ENCODE peak calls at places on chromosomes 16 and 17, in nine cellular contexts. V is ascending aorta; M is CD4-positive, alpha-beta memory T cell; T is mesendoderm; A is Caco-2; F is left lung; L is heart left ventricle; O is uterus; Q is mammary epithelial cell. W is an unnamed sample. For H3K4me1, the result is how much of the 10 kb centered on the place peaks cover.

GRCh38 chr16:66905633-66906539 is 12.8 kb downstream of the CDH16 start:
- DNase-seq in T (peak), M (peak), A (peak), L (peak), F (no peak), V (no peak), Q (peak), O (no peak), W (peak)

GRCh38 chr17:37406635-37407455 is at the start of the genes ACACA and TADA2A:
- DNase-seq in V (peak), F (peak), Q (peak), O (peak), L (peak), A (peak), T (peak), M (peak), W (peak)

GRCh38 chr17:70290770-70291169 is 121.4 kb downstream of the KCNJ2 start:
- DNase-seq in Q (no peak), V (no peak), L (no peak), M (no peak), F (no peak), T (no peak), A (no peak), O (no peak), W (no peak)

GRCh38 chr17:9672691-9673090 is 27.4 kb downstream of the USP43 start:
- DNase-seq in F (no peak), M (no peak), V (no peak), T (no peak), A (peak), L (no peak), Q (no peak), O (no peak), W (no peak)

GRCh38 chr16:29708917-29709600 is 30.1 kb downstream of the QPRT start:
- DNase-seq in Q (no peak), O (no peak), L (no peak), T (peak), A (no peak), V (no peak), F (no peak), M (no peak), W (no peak)

GRCh38 chr17:60902399-60902798 is 224.7 kb downstream of the BCAS3 start:
- DNase-seq in T (no peak), O (no peak), Q (no peak), L (no peak), F (no peak), M (no peak), A (no peak), V (no peak), W (no peak)

GRCh38 chr16:30793508-30794069 is 6.6 kb upstream of the ZNF629 start:
- DNase-seq in O (no peak), L (no peak), V (no peak), M (no peak), A (no peak), F (no peak), Q (no peak), T (no peak), W (no peak)

GRCh38 chr17:50337956-50338355 is 8.0 kb upstream of the XYLT2 start:
- DNase-seq in Q (no peak), V (no peak), O (no peak), A (peak), F (no peak), M (no peak), T (no peak), L (no peak), W (no peak)

GRCh38 chr17:57751348-57751970 is 6.4 kb upstream of the CCDC182 start:
- DNase-seq in T (no peak), A (no peak), O (no peak), Q (no peak), M (no peak), V (no peak), F (no peak), L (no peak), W (no peak)

GRCh38 chr16:70750893-70751467 is 50.0 kb downstream of the VAC14 start:
- DNase-seq in L (peak), V (no peak), Q (no peak), O (peak), T (no peak), F (peak), M (no peak), A (no peak), W (peak)

GRCh38 chr16:4700380-4700996 is 7.1 kb downstream of the NUDT16L1 start:
- DNase-seq in L (no peak), O (no peak), M (peak), A (no peak), V (no peak), F (peak), Q (peak), T (no peak), W (no peak)

GRCh38 chr16:68065716-68066305 is 19.4 kb upstream of the NFATC3 start:
- DNase-seq in T (no peak), F (no peak), V (no peak), M (no peak), L (no peak), A (no peak), Q (no peak), O (no peak), W (no peak)

GRCh38 chr17:76278952-76279741 is 14.0 kb downstream of the UBALD2 start:
- DNase-seq in V (peak), M (peak), Q (peak), T (peak), F (peak), L (peak), O (peak), A (peak), W (peak)

GRCh38 chr17:3935140-3935542 is 18.9 kb upstream of the P2RX1 start:
- DNase-seq in O (no peak), V (no peak), L (peak), Q (peak), M (no peak), A (peak), T (peak), F (peak), W (peak)

GRCh38 chr17:68197997-68198930 is 49.6 kb upstream of the AMZ2 start:
- DNase-seq in T (peak), Q (no peak), L (no peak), O (no peak), M (no peak), V (no peak), A (peak), F (no peak), W (no peak)

GRCh38 chr17:50123649-50124349 is 6.2 kb downstream of the SAMD14 start:
- DNase-seq in V (no peak), A (peak), T (peak), M (no peak), O (no peak), Q (no peak), F (peak), L (no peak), W (no peak)

GRCh38 chr17:72651988-72652387 is 440.5 kb downstream of the SLC39A11 start:
- DNase-seq in A (no peak), L (no peak), T (no peak), V (no peak), Q (no peak), O (no peak), F (no peak), M (no peak), W (no peak)

GRCh38 chr17:6110592-6110991 is 40.4 kb downstream of the WSCD1 start:
- DNase-seq in M (no peak), A (no peak), V (no peak), L (no peak), T (no peak), Q (peak), F (no peak), O (no peak), W (no peak)

GRCh38 chr17:16258916-16259315 is 41.9 kb downstream of the PIGL start:
- DNase-seq in Q (no peak), L (no peak), V (no peak), O (no peak), T (no peak), F (no peak), A (no peak), M (no peak), W (no peak)

GRCh38 chr16:1057252-1057932 is 15.2 kb upstream of the SSTR5 start:
- DNase-seq in Q (no peak), T (peak), M (peak), V (no peak), O (no peak), A (no peak), F (no peak), L (no peak), W (no peak)

GRCh38 chr16:19291459-19291858 is 5.9 kb downstream of the CLEC19A start:
- DNase-seq in M (no peak), L (no peak), T (peak), A (no peak), O (no peak), Q (peak), F (no peak), V (no peak), W (no peak)

GRCh38 chr17:38403491-38403890 is 24.8 kb upstream of the ARHGAP23 start:
- DNase-seq in L (no peak), M (no peak), A (no peak), T (peak), F (no peak), O (no peak), Q (no peak), V (no peak), W (no peak)

GRCh38 chr17:77378318-77379064 is 237.7 kb downstream of the SEC14L1 start:
- DNase-seq in Q (no peak), A (no peak), F (no peak), V (no peak), T (no peak), L (no peak), O (no peak), M (no peak), W (no peak)

GRCh38 chr16:80231888-80232287 is 308.9 kb upstream of the DYNLRB2 start:
- DNase-seq in T (no peak), V (no peak), A (no peak), F (no peak), L (no peak), Q (peak), M (no peak), O (no peak), W (no peak)

GRCh38 chr16:66894948-66895696 is 14.8 kb downstream of the PDP2 start:
- DNase-seq in T (peak), L (peak), M (peak), Q (peak), V (no peak), A (peak), O (peak), F (peak), W (peak)

GRCh38 chr17:42408076-42408475 is 15.0 kb downstream of the CAVIN1 start:
- DNase-seq in T (no peak), V (no peak), M (no peak), F (no peak), O (no peak), A (no peak), L (peak), Q (no peak), W (peak)

GRCh38 chr17:72022328-72022727 is 98.5 kb upstream of the SOX9 start:
- DNase-seq in A (no peak), M (no peak), T (no peak), O (no peak), V (no peak), Q (no peak), L (no peak), F (no peak), W (no peak)

GRCh38 chr16:9364721-9365693 is 273.6 kb downstream of the HAPSTR1 start:
- DNase-seq in O (peak), A (no peak), F (no peak), T (no peak), Q (no peak), V (peak), M (no peak), L (peak), W (peak)

GRCh38 chr16:28549301-28549899 is 4.3 kb upstream of the SGF29 start:
- DNase-seq in M (peak), L (no peak), V (no peak), Q (peak), T (no peak), O (no peak), F (no peak), A (no peak), W (no peak)

GRCh38 chr17:59378621-59379194 is 47.3 kb downstream of the YPEL2 start:
- DNase-seq in F (no peak), O (peak), T (peak), M (no peak), Q (no peak), A (no peak), L (no peak), V (no peak), W (no peak)

GRCh38 chr17:32590974-32591373 is 104.2 kb downstream of the CDK5R1 start:
- DNase-seq in V (no peak), A (no peak), T (no peak), O (no peak), M (no peak), Q (no peak), L (no peak), F (no peak), W (no peak)

GRCh38 chr17:4554441-4554996 is 665 bp downstream of the MYBBP1A start:
- DNase-seq in O (no peak), V (no peak), L (peak), M (no peak), F (no peak), Q (no peak), A (no peak), T (no peak), W (no peak)

GRCh38 chr17:79850571-79851460 is 11.6 kb upstream of the CBX4 start:
- DNase-seq in F (no peak), A (no peak), Q (peak), M (no peak), T (peak), V (no peak), L (peak), O (no peak), W (no peak)
- H3K4me1 ChIP-seq in F (under half), A (under half), Q (under half), M (under half), T (under half), V (under half), L (under half), O (under half), W (under half)

GRCh38 chr16:2150418-2151187 is 2.2 kb downstream of the RAB26 start:
- DNase-seq in F (peak), A (no peak), V (no peak), Q (peak), O (no peak), M (no peak), L (no peak), T (peak), W (no peak)
- H3K4me1 ChIP-seq in F (under half), A (under half), V (half or more), Q (half or more), O (under half), M (half or more), L (under half), T (under half), W (half or more)

GRCh38 chr16:88920618-88921602 is 54.5 kb upstream of the PABPN1L start:
- DNase-seq in T (no peak), L (peak), Q (no peak), O (peak), V (no peak), A (no peak), F (no peak), M (no peak), W (peak)

GRCh38 chr16:88923450-88923849 is 53.6 kb downstream of the CBFA2T3 start:
- DNase-seq in T (no peak), V (no peak), A (no peak), O (no peak), F (no peak), Q (no peak), M (no peak), L (no peak), W (no peak)

GRCh38 chr16:88922826-88923410 is 54.1 kb downstream of the CBFA2T3 start:
- DNase-seq in O (no peak), V (no peak), A (no peak), F (no peak), Q (no peak), L (no peak), T (no peak), M (no peak), W (no peak)

GRCh38 chr16:88921603-88921995 is 55.1 kb upstream of the PABPN1L start:
- DNase-seq in T (no peak), F (no peak), L (no peak), A (no peak), Q (no peak), M (no peak), O (no peak), V (no peak), W (no peak)

GRCh38 chr16:88922114-88922825 is 54.7 kb downstream of the CBFA2T3 start:
- DNase-seq in T (peak), M (no peak), L (peak), F (no peak), V (no peak), Q (peak), O (peak), A (no peak), W (peak)
- H3K4me1 ChIP-seq in T (under half), M (under half), L (half or more), F (under half), V (under half), Q (under half), O (under half), A (under half), W (half or more)

GRCh38 chr17:17692353-17693252 is 11.3 kb downstream of the RAI1 start:
- DNase-seq in V (no peak), L (no peak), A (no peak), Q (no peak), O (no peak), T (no peak), M (no peak), F (no peak), W (no peak)
- H3K4me1 ChIP-seq in V (under half), L (half or more), A (under half), Q (half or more), O (under half), T (under half), M (under half), F (under half), W (half or more)